ENCODE peak calls at places on chromosomes 1 and 21, in ten cellular contexts. R is hepatocyte, B is K562, Y is transverse colon, W is HFF-Myc, L is stomach, M is right atrium auricular region, A is PC-3, N is epithelial cell of esophagus, H is fibroblast of mammary gland. Z is an unnamed sample.

GRCh38 chr1:15810073-15810472 is 2.6 kb upstream of the UQCRHL start:
- DNase-seq in R (no peak), B (no peak), Y (no peak), W (no peak), L (no peak), M (no peak), A (no peak), N (no peak), H (no peak), Z (no peak)

GRCh38 chr1:41917051-41917530 is 1.6 kb downstream of the HIVEP3 start:
- DNase-seq in R (no peak), B (no peak), Y (no peak), W (no peak), L (no peak), M (no peak), A (no peak), N (no peak), H (no peak), Z (no peak)

GRCh38 chr1:112369389-112370285 is 26.4 kb upstream of the CTTNBP2NL start:
- DNase-seq in R (peak), B (peak), Y (peak), W (peak), L (peak), M (peak), A (peak), N (peak), H (peak), Z (no peak)

GRCh38 chr1:16612332-16613172 is 812 bp downstream of the NBPF1 start:
- DNase-seq in R (peak), B (peak), Y (peak), W (peak), L (peak), M (peak), A (peak), N (peak), H (peak), Z (peak)

GRCh38 chr1:203300441-203301330 is 4.6 kb upstream of the BTG2 start:
- DNase-seq in R (no peak), B (peak), Y (no peak), W (no peak), L (no peak), M (no peak), A (no peak), N (peak), H (no peak), Z (no peak)

GRCh38 chr1:112337028-112337531 is 58.9 kb upstream of the CTTNBP2NL start:
- DNase-seq in R (peak), B (peak), Y (no peak), W (no peak), L (peak), M (peak), A (peak), N (peak), H (peak), Z (no peak)

GRCh38 chr21:44392185-44392584 is 38.8 kb downstream of the TRPM2 start:
- DNase-seq in R (no peak), B (no peak), Y (no peak), W (no peak), L (no peak), M (no peak), A (no peak), N (no peak), H (no peak), Z (no peak)

GRCh38 chr1:11711490-11711889 is 20.0 kb downstream of the DRAXIN start:
- DNase-seq in R (no peak), B (no peak), Y (no peak), W (no peak), L (no peak), M (no peak), A (no peak), N (no peak), H (no peak), Z (no peak)

GRCh38 chr1:150528997-150529396 is 13.4 kb downstream of the FALEC start:
- DNase-seq in R (no peak), B (no peak), Y (no peak), W (no peak), L (no peak), M (no peak), A (no peak), N (peak), H (peak), Z (no peak)

GRCh38 chr1:229461032-229461668 is 27.3 kb upstream of the ACTA1 start:
- DNase-seq in R (no peak), B (no peak), Y (no peak), W (no peak), L (no peak), M (no peak), A (no peak), N (no peak), H (no peak), Z (no peak)

GRCh38 chr1:185345913-185346717 is 29.1 kb upstream of the IVNS1ABP start:
- DNase-seq in R (no peak), B (no peak), Y (no peak), W (no peak), L (no peak), M (no peak), A (no peak), N (no peak), H (no peak), Z (no peak)

GRCh38 chr1:82059931-82060330 is 259.2 kb downstream of the ADGRL2 start:
- DNase-seq in R (no peak), B (no peak), Y (no peak), W (no peak), L (no peak), M (no peak), A (no peak), N (peak), H (no peak), Z (no peak)
- TF ChIP-seq CTCF in R (no peak), B (no peak), Y (no peak), W (no peak), L (no peak), M (no peak), A (no peak), N (peak), H (no peak), Z (no peak)

GRCh38 chr1:93331412-93331811 is 14.3 kb upstream of the DR1 start:
- DNase-seq in R (no peak), B (no peak), Y (no peak), W (no peak), L (no peak), M (no peak), A (peak), N (no peak), H (no peak), Z (no peak)

GRCh38 chr1:93330617-93331016 is 15.1 kb upstream of the DR1 start:
- DNase-seq in R (no peak), B (no peak), Y (no peak), W (no peak), L (no peak), M (no peak), A (no peak), N (no peak), H (no peak), Z (no peak)

GRCh38 chr1:93332368-93332767 is 13.3 kb upstream of the DR1 start:
- DNase-seq in R (no peak), B (no peak), Y (no peak), W (no peak), L (no peak), M (no peak), A (no peak), N (no peak), H (no peak), Z (no peak)

GRCh38 chr1:93330196-93330595 is 15.5 kb upstream of the DR1 start:
- DNase-seq in R (no peak), B (no peak), Y (no peak), W (no peak), L (no peak), M (no peak), A (no peak), N (no peak), H (no peak), Z (no peak)

DNA sequence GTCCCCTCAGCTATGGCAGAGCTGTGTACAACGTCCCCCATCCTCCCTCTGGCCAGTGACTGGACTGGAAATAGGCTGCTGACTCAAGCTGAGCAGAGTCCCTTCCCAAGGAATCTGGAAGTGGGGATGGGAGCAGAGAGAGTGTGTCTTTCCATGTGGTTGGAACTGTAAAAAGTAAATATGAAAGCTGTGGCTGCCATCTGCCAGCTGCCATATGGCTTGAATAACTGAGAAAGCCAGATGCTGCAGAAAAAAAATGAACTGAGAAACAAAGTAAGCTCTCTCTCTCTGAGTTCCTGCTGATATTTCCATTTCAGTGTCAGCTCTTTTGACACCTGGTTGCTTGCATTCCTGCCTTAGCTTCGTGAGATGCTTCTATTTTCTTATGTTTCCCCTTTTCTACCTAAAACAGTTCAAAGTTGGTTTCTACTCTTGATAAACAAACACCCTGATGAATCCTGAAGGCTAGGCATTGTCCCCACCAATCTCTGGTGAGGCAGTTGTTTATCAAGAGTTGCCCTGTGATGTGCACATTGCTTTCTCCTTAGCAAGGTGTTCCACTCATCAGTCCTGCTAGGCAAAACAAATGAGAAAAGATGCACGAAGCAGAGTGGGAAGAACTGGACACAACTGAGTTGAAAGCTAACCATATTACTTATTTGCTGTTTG is 16.8 kb upstream of the DR1 start:
- DNase-seq in R (peak), B (no peak), Y (peak), W (no peak), L (no peak), M (no peak), A (peak), N (no peak), H (peak), Z (no peak)
- TF ChIP-seq CTCF in R (no peak), B (no peak), Y (no peak), W (no peak), L (no peak), M (no peak), A (no peak), N (no peak), H (no peak), Z (no peak)

GRCh38 chr1:194044892-194045291 is 858.5 kb upstream of the B3GALT2 start:
- DNase-seq in R (no peak), B (no peak), Y (no peak), W (no peak), L (no peak), M (no peak), A (no peak), N (no peak), H (no peak), Z (no peak)
- TF ChIP-seq CTCF in R (no peak), B (no peak), Y (no peak), W (no peak), L (no peak), M (no peak), A (no peak), N (no peak), H (no peak), Z (no peak)

GRCh38 chr1:205284420-205285144 is 37.0 kb downstream of the NUAK2 start:
- DNase-seq in R (peak), B (peak), Y (peak), W (peak), L (peak), M (peak), A (peak), N (peak), H (peak), Z (peak)

GRCh38 chr1:205285391-205286101 is 36.0 kb downstream of the NUAK2 start:
- DNase-seq in R (no peak), B (no peak), Y (peak), W (no peak), L (no peak), M (no peak), A (no peak), N (no peak), H (peak), Z (no peak)

GRCh38 chr1:205287076-205287475 is 34.5 kb downstream of the NUAK2 start:
- DNase-seq in R (no peak), B (no peak), Y (no peak), W (no peak), L (no peak), M (no peak), A (no peak), N (no peak), H (no peak), Z (no peak)

GRCh38 chr1:205286335-205286950 is 35.1 kb downstream of the NUAK2 start:
- DNase-seq in R (no peak), B (no peak), Y (peak), W (no peak), L (peak), M (no peak), A (peak), N (peak), H (peak), Z (no peak)

DNA sequence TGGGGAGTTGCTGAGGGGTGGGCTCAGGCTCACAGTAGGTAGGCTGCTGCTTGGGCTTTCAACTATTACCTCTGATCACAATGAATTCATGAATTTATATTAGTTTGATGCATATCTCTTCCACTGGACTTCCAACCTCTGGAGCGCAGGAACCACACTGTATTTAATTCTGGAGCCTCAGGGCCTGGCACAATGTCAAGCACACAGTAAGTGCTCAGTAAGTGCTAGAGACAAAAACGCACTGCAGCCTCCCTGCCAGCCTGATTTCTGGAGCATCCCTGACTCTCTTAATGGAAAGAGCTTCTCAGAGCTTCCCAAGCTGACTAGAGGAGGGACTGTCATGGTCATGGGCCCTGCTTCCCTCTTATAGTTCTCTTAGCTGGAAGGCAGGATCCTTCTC is 33.8 kb downstream of the NUAK2 start:
- DNase-seq in R (no peak), B (no peak), Y (no peak), W (no peak), L (no peak), M (no peak), A (no peak), N (no peak), H (no peak), Z (no peak)
- TF ChIP-seq CTCF in R (no peak), B (no peak), Y (no peak), W (no peak), L (no peak), M (no peak), A (no peak), N (no peak), H (no peak), Z (no peak)

DNA sequence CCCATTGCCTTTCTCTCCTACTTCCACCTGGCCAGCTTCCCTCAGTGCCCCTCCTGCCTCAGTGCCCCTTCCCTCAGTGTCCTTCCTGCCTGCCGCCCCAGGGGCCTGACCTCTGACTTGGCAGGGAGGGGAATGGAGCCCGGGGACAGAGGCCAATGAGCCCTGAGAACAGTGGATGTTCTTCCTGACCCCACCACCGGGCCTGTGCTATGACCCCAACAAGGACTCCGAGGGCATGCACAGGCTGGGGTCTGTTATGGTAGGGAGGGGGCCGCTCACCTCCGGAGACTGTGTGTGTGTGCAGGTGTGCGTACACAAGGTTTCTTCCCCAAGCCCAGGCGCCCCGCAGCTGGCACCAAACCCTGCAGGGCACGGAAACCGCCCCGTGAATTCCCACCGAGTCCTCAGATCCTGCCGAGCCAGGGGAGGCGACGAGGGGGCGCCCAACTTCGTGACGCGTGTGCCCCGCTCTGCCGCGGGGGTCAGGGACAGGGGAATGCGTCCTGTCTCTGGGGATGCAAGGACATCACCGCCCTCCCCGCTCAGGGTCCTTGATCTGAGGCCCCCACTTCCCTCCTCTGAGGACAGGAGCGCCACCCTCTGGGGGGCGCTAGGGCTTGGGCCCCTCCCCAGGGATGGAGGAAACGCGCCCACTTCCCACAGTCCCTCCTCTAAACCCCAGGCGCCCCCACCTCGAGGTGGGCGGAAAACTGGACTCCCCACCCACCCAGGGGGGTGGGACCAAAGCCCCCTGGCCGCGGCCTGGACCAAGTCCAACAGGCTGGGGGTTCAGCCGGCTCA is 725 bp downstream of the RAP1GAP start:
- DNase-seq in R (no peak), B (peak), Y (no peak), W (no peak), L (peak), M (no peak), A (no peak), N (no peak), H (no peak), Z (no peak)
- TF ChIP-seq CTCF in R (peak), B (peak), Y (no peak), W (no peak), L (no peak), M (no peak), A (no peak), N (no peak), H (no peak), Z (no peak)

GRCh38 chr1:111204211-111204883 is 3.9 kb upstream of the DENND2D start:
- DNase-seq in R (peak), B (no peak), Y (peak), W (no peak), L (peak), M (peak), A (no peak), N (peak), H (no peak), Z (no peak)
- TF ChIP-seq CTCF in R (no peak), B (no peak), Y (no peak), W (no peak), L (no peak), M (no peak), A (no peak), N (no peak), H (no peak), Z (no peak)

DNA sequence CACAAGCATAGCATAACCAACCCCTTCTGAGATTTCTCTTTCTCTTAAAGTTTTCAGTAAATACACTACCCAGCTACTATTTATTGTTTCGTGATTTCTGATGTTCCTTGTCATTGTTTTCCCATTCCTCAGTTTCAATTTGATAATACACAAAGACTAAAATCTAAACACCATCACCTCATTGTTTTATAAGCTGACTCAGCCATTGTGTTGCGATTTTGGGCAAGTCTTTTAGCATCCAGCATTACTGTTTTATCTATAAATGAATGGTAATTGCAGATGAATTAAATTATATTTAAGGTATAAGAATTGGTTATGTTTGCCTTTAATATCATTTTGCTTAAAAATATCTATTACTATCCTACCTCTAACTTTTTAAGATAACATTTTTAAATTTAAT is 1308.5 kb downstream of the PLA2G4A start:
- DNase-seq in R (no peak), B (no peak), Y (no peak), W (no peak), L (no peak), M (no peak), A (no peak), N (no peak), H (no peak), Z (no peak)
- TF ChIP-seq CTCF in R (no peak), B (no peak), Y (no peak), W (no peak), L (no peak), M (no peak), A (no peak), N (no peak), H (no peak), Z (no peak)

GRCh38 chr1:154222518-154222917 is 1.8 kb downstream of the UBAP2L start:
- DNase-seq in R (no peak), B (no peak), Y (no peak), W (no peak), L (no peak), M (no peak), A (no peak), N (no peak), H (no peak), Z (no peak)
- TF ChIP-seq CTCF in R (no peak), B (no peak), Y (no peak), W (no peak), L (no peak), M (no peak), A (no peak), N (no peak), H (no peak), Z (no peak)

GRCh38 chr1:21670059-21670881 is 1.1 kb upstream of the RAP1GAP start:
- DNase-seq in R (no peak), B (no peak), Y (no peak), W (no peak), L (no peak), M (no peak), A (no peak), N (no peak), H (no peak), Z (no peak)

GRCh38 chr1:21670956-21671902 is 2.1 kb upstream of the RAP1GAP start:
- DNase-seq in R (no peak), B (no peak), Y (no peak), W (no peak), L (no peak), M (no peak), A (no peak), N (no peak), H (no peak), Z (no peak)

GRCh38 chr1:21667348-21668231 is 1.6 kb downstream of the RAP1GAP start:
- DNase-seq in R (no peak), B (no peak), Y (no peak), W (no peak), L (no peak), M (no peak), A (no peak), N (no peak), H (no peak), Z (no peak)

GRCh38 chr1:21669033-21669286 is 197 bp downstream of the RAP1GAP start:
- DNase-seq in R (no peak), B (no peak), Y (no peak), W (no peak), L (no peak), M (no peak), A (no peak), N (no peak), H (no peak), Z (no peak)

GRCh38 chr1:21669287-21670058 is at the start of gene RAP1GAP:
- DNase-seq in R (peak), B (peak), Y (peak), W (no peak), L (peak), M (no peak), A (no peak), N (peak), H (no peak), Z (no peak)
- TF ChIP-seq CTCF in R (peak), B (peak), Y (no peak), W (no peak), L (no peak), M (no peak), A (no peak), N (no peak), H (no peak), Z (no peak)

GRCh38 chr21:30468912-30469812 is 11.0 kb downstream of the KRTAP19-1 start:
- DNase-seq in R (no peak), B (no peak), Y (no peak), W (no peak), L (no peak), M (no peak), A (no peak), N (no peak), H (no peak), Z (no peak)

GRCh38 chr21:30463713-30464112 is 16.5 kb downstream of the KRTAP19-1 start:
- DNase-seq in R (peak), B (peak), Y (no peak), W (no peak), L (no peak), M (no peak), A (peak), N (peak), H (peak), Z (no peak)
- TF ChIP-seq CTCF in R (peak), B (no peak), Y (no peak), W (peak), L (no peak), M (no peak), A (peak), N (peak), H (peak), Z (no peak)

Z was measured in AG09319.